ENCODE peak calls at places on chromosomes 2 and 18, in five cellular contexts. B, Y, I, N and U are unnamed samples. For H3K4me1, the result is how much of the 10 kb centered on the place peaks cover.

GRCh38 chr2:146994246-146994645 is 850.6 kb upstream of the ACVR2A start:
- DNase-seq in I (no peak), Y (no peak), B (no peak), N (no peak), U (no peak)

GRCh38 chr2:7835693-7836680 is 845.9 kb upstream of the ID2 start:
- DNase-seq in I (no peak), B (no peak), N (no peak), Y (no peak), U (no peak)

GRCh38 chr18:11498821-11499220 is 110.6 kb upstream of the SLC35G4 start:
- DNase-seq in Y (no peak), N (no peak), B (no peak), I (no peak), U (no peak)

GRCh38 chr2:186348200-186348599 is 137.9 kb upstream of the ZC3H15 start:
- DNase-seq in N (no peak), I (no peak), Y (no peak), B (no peak), U (no peak)

GRCh38 chr2:205218056-205218455 is 464.2 kb upstream of the NRP2 start:
- DNase-seq in Y (no peak), I (no peak), B (no peak), N (no peak), U (no peak)

GRCh38 chr2:124333789-124334188 is 308.7 kb downstream of the CNTNAP5 start:
- DNase-seq in I (no peak), B (no peak), Y (no peak), N (no peak), U (no peak)

GRCh38 chr2:172234716-172235661 is 132.3 kb upstream of the DLX2 start:
- DNase-seq in N (peak), B (peak), Y (peak), I (peak), U (no peak)

GRCh38 chr2:144099746-144100438 is 420.0 kb downstream of the ZEB2 start:
- DNase-seq in I (no peak), B (no peak), Y (peak), N (no peak), U (no peak)

GRCh38 chr2:176129013-176129796 is at the start of gene HOXD8:
- DNase-seq in Y (peak), I (peak), B (peak), N (peak), U (no peak)

GRCh38 chr2:239378021-239378917 is 22.6 kb downstream of the HDAC4 start:
- DNase-seq in N (no peak), B (no peak), Y (no peak), I (no peak), U (no peak)

GRCh38 chr18:22547807-22548561 is 130.3 kb upstream of the CTAGE1 start:
- DNase-seq in N (no peak), B (no peak), Y (no peak), I (no peak), U (no peak)

GRCh38 chr2:33526132-33526531 is 49.7 kb downstream of the RASGRP3 start:
- DNase-seq in N (no peak), Y (no peak), I (no peak), B (no peak), U (no peak)

GRCh38 chr2:17672583-17673317 is 80.9 kb downstream of the SMC6 start:
- DNase-seq in Y (no peak), N (no peak), I (no peak), B (no peak), U (no peak)

GRCh38 chr2:8457620-8458255 is 224.1 kb upstream of the ID2 start:
- DNase-seq in Y (peak), N (no peak), I (no peak), B (peak), U (no peak)

GRCh38 chr18:60117321-60117720 is 217.5 kb downstream of the PMAIP1 start:
- DNase-seq in B (no peak), Y (peak), I (no peak), N (no peak), U (no peak)

GRCh38 chr2:20107776-20108175 is 56.3 kb upstream of the LAPTM4A start:
- DNase-seq in Y (no peak), I (no peak), N (no peak), B (no peak), U (no peak)

GRCh38 chr2:69915050-69915945 is at the start of gene MXD1:
- DNase-seq in N (peak), I (no peak), B (peak), Y (peak), U (no peak)

GRCh38 chr2:32058130-32058529 is 5.2 kb upstream of the SPAST start:
- DNase-seq in N (peak), Y (no peak), B (no peak), I (no peak), U (no peak)

GRCh38 chr18:79806976-79807841 is 9.5 kb downstream of the KCNG2 start:
- DNase-seq in I (no peak), Y (no peak), N (no peak), B (no peak), U (no peak)

GRCh38 chr2:67649331-67650071 is 252.4 kb downstream of the ETAA1 start:
- DNase-seq in I (peak), B (no peak), N (no peak), Y (no peak), U (no peak)

GRCh38 chr2:143246815-143247744 is 117.9 kb downstream of the ARHGAP15 start:
- DNase-seq in N (no peak), I (no peak), B (peak), Y (no peak), U (no peak)

GRCh38 chr2:30230479-30230854 is 867 bp upstream of the LBH start:
- DNase-seq in N (peak), I (peak), B (no peak), Y (peak), U (no peak)

GRCh38 chr18:59268722-59269562 is 4.3 kb downstream of the RAX start:
- DNase-seq in N (peak), B (no peak), Y (peak), I (peak), U (no peak)

GRCh38 chr2:151049746-151050145 is 211.9 kb downstream of the RBM43 start:
- DNase-seq in B (no peak), N (no peak), Y (no peak), I (no peak), U (no peak)

GRCh38 chr2:113061241-113061640 is 2.2 kb downstream of the IL36RN start:
- DNase-seq in Y (no peak), B (no peak), I (no peak), N (no peak), U (no peak)

GRCh38 chr2:105545731-105546622 is 147.1 kb upstream of the FHL2 start:
- DNase-seq in N (peak), I (peak), B (peak), Y (peak), U (no peak)

DNA sequence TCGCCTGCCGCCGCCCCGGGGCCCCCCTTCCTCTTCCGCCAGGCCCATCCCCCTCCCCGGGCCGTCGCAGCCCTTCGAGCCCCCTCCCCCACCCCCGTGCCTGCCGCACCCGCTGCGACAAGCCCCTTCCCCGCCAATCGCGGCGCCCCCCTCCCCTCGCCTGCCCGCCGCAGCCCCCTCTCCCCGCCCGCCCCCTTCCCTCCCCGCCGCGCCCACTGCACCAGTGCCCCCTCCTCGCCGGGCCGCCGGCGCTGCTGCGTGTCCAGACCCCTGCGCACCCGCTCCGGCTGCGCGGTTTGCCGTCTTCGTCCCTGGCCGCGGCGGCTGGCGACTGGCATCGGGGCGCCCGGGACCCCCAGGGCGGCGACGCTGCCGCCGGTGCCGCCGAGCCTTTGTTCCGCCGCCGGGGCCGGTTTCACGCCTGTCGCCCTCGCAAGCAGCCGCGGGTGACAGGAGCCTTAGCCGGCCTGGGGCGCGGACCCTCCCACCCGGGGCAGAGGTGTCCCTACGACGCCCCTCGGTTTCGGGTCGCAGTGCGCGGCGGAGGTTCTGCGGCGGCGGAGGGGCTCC is 18.1 kb downstream of the GPC1 start:
- DNase-seq in N (no peak), I (peak), Y (peak), B (no peak), U (no peak)
- H3K4me1 ChIP-seq in N (under half), I (under half), Y (under half), B (under half), U (half or more)

DNA sequence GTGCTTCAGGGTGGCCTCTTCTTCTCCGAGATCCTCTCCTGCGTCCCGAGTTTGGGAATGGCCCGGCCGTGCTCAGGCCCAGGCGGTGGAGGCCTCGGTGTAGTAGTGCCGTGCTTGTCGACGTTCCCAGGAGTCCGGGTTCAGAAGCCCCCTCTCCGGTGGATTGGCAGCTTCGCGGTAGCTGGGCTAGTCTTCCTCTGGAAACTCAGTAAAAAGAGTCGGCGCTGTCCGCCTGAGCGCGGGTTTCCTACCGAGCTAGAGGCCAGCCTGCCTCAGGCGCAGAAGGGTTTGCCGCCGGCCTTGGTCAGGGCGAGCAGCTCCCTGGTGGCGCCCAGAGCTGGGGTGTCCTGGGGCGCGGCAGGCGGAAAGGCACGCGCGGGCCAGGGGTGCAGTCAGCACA is 3.2 kb downstream of the RALBP1 start:
- DNase-seq in B (no peak), Y (peak), N (no peak), I (no peak), U (no peak)
- H3K4me1 ChIP-seq in B (under half), Y (under half), N (under half), I (under half), U (under half)

GRCh38 chr2:169798397-169798717 is 314 bp upstream of the SSB start:
- DNase-seq in Y (no peak), I (no peak), N (no peak), B (no peak), U (no peak)

GRCh38 chr2:169799555-169799954 is 884 bp downstream of the SSB start:
- DNase-seq in Y (no peak), I (no peak), B (no peak), N (no peak), U (no peak)

GRCh38 chr2:169798718-169799495 is at the start of gene SSB:
- DNase-seq in B (peak), I (peak), N (peak), Y (peak), U (peak)

GRCh38 chr2:169796441-169796840 is 2.2 kb upstream of the SSB start:
- DNase-seq in N (no peak), Y (no peak), I (no peak), B (no peak), U (no peak)

DNA sequence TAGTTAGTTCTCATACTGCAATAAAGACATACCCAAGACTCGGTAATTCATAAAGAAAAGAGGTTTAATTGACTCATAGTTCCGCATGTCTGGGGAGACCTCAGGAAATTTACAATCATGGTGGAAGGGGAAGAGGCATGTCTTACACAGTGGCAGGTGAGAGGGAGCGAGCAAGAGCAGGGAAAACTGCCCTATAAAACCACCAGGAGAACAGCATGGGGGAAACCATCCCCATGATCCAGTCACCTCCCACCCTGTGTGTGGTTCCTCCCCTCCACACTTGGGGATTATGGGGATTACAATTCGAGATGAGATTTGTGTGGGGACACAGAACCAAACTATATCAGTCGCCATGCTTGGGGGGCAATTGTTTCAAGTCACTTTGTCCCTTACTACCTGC is 1.1 kb upstream of the SSB start:
- DNase-seq in N (no peak), Y (peak), B (no peak), I (no peak), U (no peak)
- H3K4me1 ChIP-seq in N (under half), Y (under half), B (under half), I (under half), U (under half)

GRCh38 chr2:235029054-235029453 is 77.2 kb downstream of the SH3BP4 start:
- DNase-seq in Y (no peak), N (no peak), I (no peak), B (no peak), U (no peak)
- H3K4me1 ChIP-seq in Y (under half), N (under half), I (under half), B (under half), U (half or more)

GRCh38 chr2:85772019-85772745 is 18.4 kb downstream of the ATOH8 start:
- DNase-seq in N (no peak), B (peak), I (peak), Y (peak), U (peak)
- H3K4me1 ChIP-seq in N (under half), B (half or more), I (half or more), Y (under half), U (under half)

GRCh38 chr2:120938132-120938771 is 202.6 kb downstream of the GLI2 start:
- DNase-seq in B (no peak), N (peak), Y (no peak), I (no peak), U (no peak)

GRCh38 chr2:120934891-120935338 is 199.2 kb downstream of the GLI2 start:
- DNase-seq in Y (no peak), N (peak), B (peak), I (no peak), U (no peak)

GRCh38 chr2:120935339-120936313 is 200.0 kb downstream of the GLI2 start:
- DNase-seq in I (no peak), Y (no peak), N (no peak), B (peak), U (no peak)

GRCh38 chr2:120937736-120938131 is 202.1 kb downstream of the GLI2 start:
- DNase-seq in Y (no peak), N (no peak), B (no peak), I (no peak), U (no peak)

DNA sequence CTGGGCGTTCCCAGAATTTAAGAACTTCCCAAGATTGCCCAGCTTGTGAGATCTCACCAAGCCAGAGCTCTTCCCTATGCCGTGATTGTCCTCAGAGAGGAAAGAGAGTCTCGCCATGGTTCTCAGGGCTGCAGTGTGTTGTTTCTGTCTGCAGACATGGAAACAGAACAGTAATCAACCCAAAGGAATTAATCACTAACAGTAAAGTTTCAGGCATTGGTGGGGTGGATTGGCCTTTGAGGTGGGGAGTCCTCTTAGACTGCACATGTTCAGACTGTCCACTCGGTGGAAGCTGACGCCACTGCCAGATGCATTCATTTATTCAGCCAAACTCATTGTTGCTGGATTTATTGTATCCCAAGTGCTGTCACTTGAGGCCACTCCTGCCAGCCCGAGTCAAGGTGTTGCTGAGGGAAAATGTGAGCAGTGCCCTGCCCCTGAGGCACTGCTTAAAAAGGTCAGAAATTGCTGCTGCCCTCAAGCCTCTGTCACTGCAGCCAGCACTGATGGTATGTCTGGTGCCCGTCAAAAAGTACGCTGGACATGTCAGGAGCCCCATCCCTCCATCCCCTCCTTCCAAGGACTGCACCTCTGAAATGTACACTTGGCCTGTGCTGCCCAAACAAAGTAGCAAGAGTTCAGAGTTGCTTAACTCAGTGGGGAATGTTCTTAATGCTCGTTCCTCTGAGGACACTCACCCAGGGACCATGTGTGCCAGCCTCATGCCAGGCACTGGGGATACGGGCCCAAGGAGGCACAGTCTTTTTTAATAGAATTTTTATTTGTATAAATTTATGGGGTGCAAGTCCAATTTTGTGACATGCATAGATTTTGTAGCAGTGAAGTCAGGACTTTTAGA is 201.0 kb downstream of the GLI2 start:
- DNase-seq in Y (no peak), I (no peak), B (no peak), N (no peak), U (no peak)
- H3K4me1 ChIP-seq in Y (under half), I (under half), B (half or more), N (under half), U (half or more)

GRCh38 chr2:195532255-195532627 is 124.8 kb upstream of the SLC39A10 start:
- DNase-seq in Y (no peak), I (no peak), B (no peak), N (no peak), U (no peak)
- H3K4me1 ChIP-seq in Y (under half), I (under half), B (under half), N (under half), U (under half)

GRCh38 chr2:85255813-85256581 is 71.8 kb downstream of the TGOLN2 start:
- DNase-seq in I (no peak), B (no peak), N (no peak), Y (peak), U (no peak)

GRCh38 chr2:85255456-85255812 is 72.4 kb downstream of the TGOLN2 start:
- DNase-seq in I (no peak), Y (peak), N (no peak), B (no peak), U (no peak)

GRCh38 chr2:85253890-85254289 is 73.9 kb downstream of the TGOLN2 start:
- DNase-seq in I (no peak), Y (no peak), N (no peak), B (no peak), U (no peak)

GRCh38 chr2:85257359-85258193 is 70.2 kb downstream of the TGOLN2 start:
- DNase-seq in N (no peak), Y (no peak), I (no peak), B (no peak), U (no peak)

GRCh38 chr2:85254540-85255261 is 73.1 kb downstream of the TGOLN2 start:
- DNase-seq in N (no peak), Y (no peak), B (no peak), I (no peak), U (no peak)
- H3K4me1 ChIP-seq in N (under half), Y (half or more), B (under half), I (half or more), U (half or more)

GRCh38 chr2:164935467-164935807 is 19.9 kb downstream of the SLC38A11 start:
- DNase-seq in I (no peak), B (no peak), Y (no peak), N (no peak), U (no peak)

GRCh38 chr2:164934790-164935466 is 20.4 kb downstream of the SLC38A11 start:
- DNase-seq in Y (no peak), B (no peak), I (no peak), N (no peak), U (no peak)

GRCh38 chr2:164933751-164934189 is 21.6 kb downstream of the SLC38A11 start:
- DNase-seq in B (no peak), N (no peak), I (no peak), Y (no peak), U (no peak)

GRCh38 chr2:164943289-164943688 is 12.0 kb downstream of the SLC38A11 start:
- DNase-seq in I (no peak), Y (no peak), N (no peak), B (no peak), U (no peak)

GRCh38 chr2:164937864-164938401 is 17.4 kb downstream of the SLC38A11 start:
- DNase-seq in Y (no peak), N (no peak), B (peak), I (no peak), U (no peak)
- H3K4me1 ChIP-seq in Y (under half), N (under half), B (under half), I (under half), U (under half)

DNA sequence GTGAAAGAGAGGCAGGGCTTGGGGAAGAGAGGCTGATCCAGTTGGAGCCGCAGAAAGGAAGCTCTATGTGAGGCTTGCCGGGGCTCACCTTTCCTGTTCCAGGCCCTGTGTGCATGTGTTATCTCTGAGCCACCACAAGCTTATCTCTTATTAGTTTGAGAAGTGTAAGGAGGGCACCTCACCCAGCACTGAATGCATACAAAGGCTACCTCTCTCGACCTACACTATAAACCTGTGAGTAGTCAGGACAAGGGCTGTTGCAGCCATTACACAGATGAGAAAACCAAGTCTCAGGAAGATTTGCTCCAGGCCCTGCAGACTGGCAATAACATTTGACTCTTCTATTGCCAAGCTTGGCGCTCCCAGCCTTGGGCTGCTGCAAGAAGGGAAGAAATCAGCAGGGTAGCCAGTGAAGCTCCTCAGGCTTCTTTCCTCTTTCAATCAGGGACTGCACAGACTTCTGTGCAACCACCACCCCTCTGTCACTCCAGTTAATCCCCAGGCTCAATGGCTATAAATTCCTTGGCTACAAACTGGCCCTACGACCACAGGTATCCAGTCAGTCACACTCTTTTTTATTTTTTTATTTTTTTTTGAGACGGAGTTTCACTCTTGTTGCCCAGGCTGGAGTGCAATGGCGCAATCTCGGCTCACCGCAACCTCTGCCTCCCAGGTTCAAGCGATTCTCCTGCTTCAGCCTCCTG is 73.8 kb downstream of the CLHC1 start:
- DNase-seq in N (no peak), B (no peak), Y (no peak), I (no peak), U (no peak)
- H3K4me1 ChIP-seq in N (under half), B (half or more), Y (under half), I (under half), U (half or more)